ENCODE peak calls at places on chromosomes 16 and 17, in five cellular contexts. W is A549, F is HepG2, G is GM12878, P is K562. L is an unnamed sample.
A peak's percentile ranks its signal among the peaks of the same experiment; 100 is the strongest.

GRCh38 chr17:19551708-19552148 is 18.1 kb downstream of the SLC47A1 start:
- DNase-seq in W (no peak), F (peak; percentile 85), G (no peak), P (no peak), L (no peak)

GRCh38 chr17:44187131-44187899 is 543 bp downstream of the TMUB2 start:
- DNase-seq in W (no peak), F (no peak), G (no peak), P (peak; percentile 87), L (no peak)

GRCh38 chr16:11094075-11094593 is 149.8 kb downstream of the CLEC16A start:
- DNase-seq in W (no peak), F (no peak), G (peak; percentile 53), P (peak; percentile 80), L (peak; percentile 94)

GRCh38 chr16:27819881-27820610 is 243.5 kb downstream of the GSG1L start:
- DNase-seq in W (no peak), F (no peak), G (no peak), P (no peak), L (no peak)

GRCh38 chr17:1153795-1154546 is 25.8 kb downstream of the ABR start:
- DNase-seq in W (peak; percentile 55), F (peak; percentile 16), G (no peak), P (peak; percentile 23), L (peak; percentile 52)

GRCh38 chr16:2663553-2664521 is 18.5 kb upstream of the KCTD5 start:
- DNase-seq in W (no peak), F (no peak), G (no peak), P (no peak), L (no peak)

GRCh38 chr17:59785091-59785799 is 77.8 kb downstream of the VMP1 start:
- DNase-seq in W (peak; percentile 71), F (peak; percentile 64), G (no peak), P (no peak), L (peak; percentile 64)

GRCh38 chr17:71467719-71468118 is 653.1 kb upstream of the SOX9 start:
- DNase-seq in W (no peak), F (no peak), G (no peak), P (no peak), L (no peak)

GRCh38 chr17:17743391-17744112 is 62.3 kb downstream of the RAI1 start:
- DNase-seq in W (no peak), F (no peak), G (no peak), P (no peak), L (no peak)

GRCh38 chr17:67467500-67468481 is 90.7 kb downstream of the PITPNC1 start:
- DNase-seq in W (no peak), F (no peak), G (no peak), P (no peak), L (peak; percentile 51)

GRCh38 chr17:238964-239259 is 57.5 kb upstream of the DOC2B start:
- DNase-seq in W (no peak), F (no peak), G (no peak), P (no peak), L (no peak)

GRCh38 chr16:55225972-55226542 is 97.9 kb upstream of the IRX6 start:
- DNase-seq in W (no peak), F (no peak), G (no peak), P (no peak), L (peak; percentile 30)

GRCh38 chr17:56985371-56986162 is 7.6 kb downstream of the SCPEP1 start:
- DNase-seq in W (no peak), F (no peak), G (no peak), P (peak; percentile 79), L (peak; percentile 96)

GRCh38 chr16:21684199-21684598 is 20.4 kb downstream of the OTOA start:
- DNase-seq in W (peak; percentile 47), F (peak; percentile 50), G (no peak), P (peak; percentile 65), L (peak; percentile 43)

GRCh38 chr16:85308585-85309540 is 196.6 kb upstream of the CIBAR2 start:
- DNase-seq in W (no peak), F (no peak), G (no peak), P (no peak), L (no peak)

GRCh38 chr16:83402969-83403368 is 404.8 kb upstream of the HSBP1 start:
- DNase-seq in W (no peak), F (no peak), G (no peak), P (no peak), L (no peak)

GRCh38 chr16:83409347-83409746 is 398.4 kb upstream of the HSBP1 start:
- DNase-seq in W (no peak), F (no peak), G (no peak), P (no peak), L (no peak)

GRCh38 chr17:36855459-36855858 is 81.8 kb upstream of the LHX1 start:
- DNase-seq in W (no peak), F (no peak), G (no peak), P (no peak), L (no peak)

GRCh38 chr16:27786221-27786848 is 236.4 kb downstream of the KATNIP start:
- DNase-seq in W (no peak), F (peak; percentile 12), G (no peak), P (no peak), L (no peak)

GRCh38 chr17:51461578-51462004 is 201.2 kb downstream of the UTP18 start:
- DNase-seq in W (peak; percentile 81), F (peak; percentile 65), G (no peak), P (peak; percentile 79), L (peak; percentile 68)

GRCh38 chr16:72958522-72959076 is 89.3 kb downstream of the ZFHX3 start:
- DNase-seq in W (no peak), F (no peak), G (no peak), P (no peak), L (no peak)

GRCh38 chr16:15876503-15876902 is 11.9 kb downstream of the CEP20 start:
- DNase-seq in W (no peak), F (no peak), G (no peak), P (no peak), L (no peak)

GRCh38 chr16:67481561-67482259 is 753 bp upstream of the ATP6V0D1 start:
- DNase-seq in W (no peak), F (peak; percentile 65), G (no peak), P (no peak), L (peak; percentile 28)

GRCh38 chr17:20852541-20853370 is 190.1 kb downstream of the USP22 start:
- DNase-seq in W (peak; percentile 48), F (no peak), G (no peak), P (no peak), L (peak; percentile 79)

GRCh38 chr16:2180962-2181923 is 15.2 kb downstream of the CASKIN1 start:
- DNase-seq in W (no peak), F (no peak), G (no peak), P (peak; percentile 68), L (no peak)

GRCh38 chr16:24035127-24035842 is 199.5 kb downstream of the PRKCB start:
- DNase-seq in W (no peak), F (no peak), G (no peak), P (peak; percentile 70), L (no peak)

GRCh38 chr17:40850287-40850972 is 16.6 kb downstream of the KRT12 start:
- DNase-seq in W (peak; percentile 78), F (no peak), G (no peak), P (no peak), L (no peak)

GRCh38 chr17:75507712-75508111 is 7.6 kb downstream of the CASKIN2 start:
- DNase-seq in W (no peak), F (no peak), G (no peak), P (no peak), L (no peak)

GRCh38 chr17:74037320-74037719 is 166.2 kb upstream of the RPL38 start:
- DNase-seq in W (peak; percentile 78), F (no peak), G (no peak), P (no peak), L (no peak)

GRCh38 chr16:54286330-54287017 is at the start of gene IRX3:
- DNase-seq in W (peak; percentile 87), F (peak; percentile 91), G (no peak), P (no peak), L (peak; percentile 99)

GRCh38 chr16:3509470-3509928 is 8.7 kb downstream of the CLUAP1 start:
- DNase-seq in W (no peak), F (no peak), G (peak; percentile 84), P (no peak), L (no peak)

GRCh38 chr16:20674684-20675487 is 22.6 kb downstream of the ACSM1 start:
- DNase-seq in W (no peak), F (peak; percentile 41), G (no peak), P (no peak), L (peak; percentile 16)

GRCh38 chr17:3827124-3827773 is 18.8 kb downstream of the NCBP3 start:
- DNase-seq in W (peak; percentile 86), F (peak; percentile 79), G (no peak), P (peak; percentile 39), L (peak; percentile 66)

GRCh38 chr16:63808730-63809129 is 1313.1 kb downstream of the CDH11 start:
- DNase-seq in W (no peak), F (no peak), G (no peak), P (no peak), L (no peak)

GRCh38 chr16:30482366-30482765 is 9.8 kb downstream of the ITGAL start:
- DNase-seq in W (no peak), F (no peak), G (no peak), P (peak; percentile 60), L (no peak)

DNA sequence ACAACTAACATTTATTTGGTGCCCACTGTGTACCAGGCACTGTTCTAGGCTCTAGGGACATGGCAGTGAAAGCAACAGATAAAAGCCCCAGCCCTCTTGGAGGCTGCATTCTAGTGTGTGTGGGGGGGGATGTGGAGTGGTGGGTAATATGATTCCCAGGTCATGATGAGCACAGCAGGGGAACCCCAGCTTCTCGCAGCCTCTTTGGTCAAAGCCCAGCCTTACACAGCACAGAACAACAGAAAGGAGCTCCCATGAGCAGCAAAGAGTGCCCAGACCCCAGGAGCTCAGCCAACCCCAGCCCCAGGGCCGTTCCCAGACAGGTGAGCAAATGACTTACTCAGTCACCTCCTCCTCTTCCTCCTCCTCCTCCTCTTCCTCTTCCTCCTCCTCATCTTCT is 21.9 kb downstream of the CNGB1 start:
- DNase-seq in W (no peak), F (no peak), G (no peak), P (no peak), L (no peak)
- TF ChIP-seq MYC in W (no peak), F (no peak), G (no peak), P (no peak), L (no peak)

DNA sequence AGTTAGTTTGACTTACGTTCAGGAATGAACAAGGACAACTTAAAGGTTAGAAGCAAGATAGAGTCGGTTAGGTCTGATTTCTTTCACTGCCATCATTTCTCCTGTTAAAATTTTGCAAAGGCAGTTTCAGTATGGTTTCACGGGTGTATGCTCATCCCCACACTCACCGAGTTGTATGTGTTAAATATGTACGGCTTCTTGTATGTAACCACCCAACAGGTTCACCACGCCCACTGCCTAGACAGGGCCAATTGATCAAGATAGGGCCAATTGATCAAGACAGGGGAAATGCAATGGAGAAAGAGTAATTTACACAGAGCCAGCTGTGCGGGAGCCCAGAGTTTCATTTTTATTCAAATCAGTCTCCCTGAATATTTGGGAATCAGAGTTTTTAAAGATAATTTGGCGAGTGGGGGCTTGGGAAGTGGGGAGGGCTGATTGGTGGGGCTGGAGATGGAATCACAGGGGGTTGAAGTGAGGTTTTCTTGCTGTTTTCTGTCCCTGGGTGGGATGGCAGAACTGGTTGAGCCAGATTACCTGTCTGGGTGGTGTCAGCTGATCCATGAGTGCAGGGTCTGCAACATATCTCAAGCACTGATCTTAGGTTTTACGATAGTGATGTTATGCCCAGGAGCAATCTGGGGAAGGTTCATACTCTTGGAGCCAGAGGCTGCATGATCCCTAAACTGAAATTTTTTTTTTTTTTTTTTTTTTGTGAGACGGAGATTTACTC is 62.4 kb upstream of the PLCG2 start:
- DNase-seq in W (no peak), F (no peak), G (peak; percentile 82), P (no peak), L (no peak)
- H3K4me3 ChIP-seq in W (no peak overlapping the region), F (no peak overlapping the region), G (peak overlapping the region; percentile 47), P (no peak overlapping the region), L (no peak overlapping the region)

GRCh38 chr16:47461598-47462266 is 601 bp downstream of the PHKB start:
- DNase-seq in W (peak; percentile 87), F (peak; percentile 68), G (no peak), P (peak; percentile 26), L (peak; percentile 92)
- TF ChIP-seq MYC in W (no peak), F (no peak), G (no peak), P (no peak), L (peak; percentile 27)

GRCh38 chr17:13114601-13115024 is 96.8 kb upstream of the ELAC2 start:
- DNase-seq in W (peak; percentile 47), F (peak; percentile 24), G (no peak), P (peak; percentile 37), L (peak; percentile 55)
- H3K4me3 ChIP-seq in W (peak overlapping the region; percentile 13), F (no peak overlapping the region), G (no peak overlapping the region), P (no peak overlapping the region), L (no peak overlapping the region)